ENCODE peak calls at places on chromosome X, in four cellular contexts. D, Z, E and L are unnamed samples. For H3K9me3, the result is how much of the 10 kb centered on the place peaks cover.

GRCh38 chrX:3548743-3549441 is 164.6 kb downstream of the PRKX start:
- DNase-seq in D (no peak), Z (no peak), E (peak), L (peak)

GRCh38 chrX:66200855-66201795 is 37.1 kb downstream of the HEPH start:
- DNase-seq in D (no peak), Z (no peak), E (no peak), L (no peak)

GRCh38 chrX:29880977-29881376 is 334.4 kb upstream of the MAGEB2 start:
- DNase-seq in D (no peak), Z (no peak), E (no peak), L (no peak)

GRCh38 chrX:115898382-115899001 is 272.1 kb upstream of the AGTR2 start:
- DNase-seq in D (no peak), Z (peak), E (peak), L (no peak)

GRCh38 chrX:24259544-24260240 is 54.2 kb downstream of the SUPT20HL2 start:
- DNase-seq in D (no peak), Z (no peak), E (peak), L (peak)

GRCh38 chrX:79138658-79139241 is 5.7 kb upstream of the GPR174 start:
- DNase-seq in D (no peak), Z (no peak), E (no peak), L (no peak)

GRCh38 chrX:20361890-20362262 is 95.2 kb upstream of the RPS6KA3 start:
- DNase-seq in D (no peak), Z (no peak), E (peak), L (no peak)

GRCh38 chrX:69988955-69989394 is 60.8 kb downstream of the AWAT2 start:
- DNase-seq in D (no peak), Z (no peak), E (no peak), L (no peak)

GRCh38 chrX:69396916-69397315 is 107.2 kb upstream of the NALF2 start:
- DNase-seq in D (no peak), Z (no peak), E (peak), L (peak)

GRCh38 chrX:981791-982626 is 230.4 kb downstream of the CRLF2 start:
- DNase-seq in D (peak), Z (no peak), E (no peak), L (no peak)

GRCh38 chrX:110992611-110993010 is 103.4 kb upstream of the PAK3 start:
- DNase-seq in D (no peak), Z (peak), E (peak), L (peak)

GRCh38 chrX:41050359-41050758 is 34.9 kb upstream of the USP9X start:
- DNase-seq in D (no peak), Z (no peak), E (no peak), L (no peak)

GRCh38 chrX:96611619-96612362 is 72.9 kb upstream of the DIAPH2 start:
- DNase-seq in D (no peak), Z (no peak), E (peak), L (no peak)

GRCh38 chrX:106973433-106974149 is 26.4 kb downstream of the MORC4 start:
- DNase-seq in D (no peak), Z (no peak), E (no peak), L (no peak)

GRCh38 chrX:45322820-45323219 is 122.1 kb upstream of the DIPK2B start:
- DNase-seq in D (no peak), Z (no peak), E (no peak), L (no peak)

GRCh38 chrX:84118769-84119168 is 69.2 kb downstream of the RPS6KA6 start:
- DNase-seq in D (no peak), Z (no peak), E (no peak), L (no peak)

GRCh38 chrX:8272846-8273245 is 101.8 kb upstream of the VCX2 start:
- DNase-seq in D (no peak), Z (no peak), E (no peak), L (no peak)

GRCh38 chrX:8273451-8273894 is 102.4 kb upstream of the VCX2 start:
- DNase-seq in D (no peak), Z (no peak), E (no peak), L (no peak)

GRCh38 chrX:8279323-8279722 is 108.3 kb upstream of the VCX2 start:
- DNase-seq in D (no peak), Z (no peak), E (no peak), L (no peak)

DNA sequence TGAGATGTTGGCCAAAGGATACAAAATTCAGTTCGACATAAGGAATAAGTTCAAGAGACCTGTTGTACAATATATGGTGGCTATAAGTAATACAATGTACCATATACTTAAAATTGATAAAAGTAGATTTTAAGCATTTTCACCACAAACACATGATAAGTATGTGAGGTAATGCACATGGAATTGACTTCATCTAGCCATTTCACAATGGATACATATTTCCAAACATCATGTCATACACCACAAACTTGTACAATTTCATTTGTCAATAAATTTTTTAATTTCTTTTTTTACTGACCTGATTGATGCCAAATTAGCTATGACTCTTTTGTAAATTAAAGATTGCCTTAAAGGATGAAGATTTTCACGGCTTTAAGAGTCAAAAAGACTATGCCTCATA is 103.1 kb upstream of the VCX2 start:
- DNase-seq in D (no peak), Z (no peak), E (no peak), L (no peak)
- H3K4me3 ChIP-seq in D (no peak), Z (no peak), E (no peak), L (no peak)

GRCh38 chrX:40009462-40009851 is 88.3 kb downstream of the BCOR start:
- DNase-seq in D (no peak), Z (no peak), E (peak), L (no peak)

GRCh38 chrX:40010550-40011364 is 87.0 kb downstream of the BCOR start:
- DNase-seq in D (no peak), Z (no peak), E (peak), L (no peak)

GRCh38 chrX:40007746-40008705 is 89.7 kb downstream of the BCOR start:
- DNase-seq in D (no peak), Z (no peak), E (peak), L (no peak)

GRCh38 chrX:40009890-40010289 is 87.9 kb downstream of the BCOR start:
- DNase-seq in D (no peak), Z (no peak), E (peak), L (no peak)

DNA sequence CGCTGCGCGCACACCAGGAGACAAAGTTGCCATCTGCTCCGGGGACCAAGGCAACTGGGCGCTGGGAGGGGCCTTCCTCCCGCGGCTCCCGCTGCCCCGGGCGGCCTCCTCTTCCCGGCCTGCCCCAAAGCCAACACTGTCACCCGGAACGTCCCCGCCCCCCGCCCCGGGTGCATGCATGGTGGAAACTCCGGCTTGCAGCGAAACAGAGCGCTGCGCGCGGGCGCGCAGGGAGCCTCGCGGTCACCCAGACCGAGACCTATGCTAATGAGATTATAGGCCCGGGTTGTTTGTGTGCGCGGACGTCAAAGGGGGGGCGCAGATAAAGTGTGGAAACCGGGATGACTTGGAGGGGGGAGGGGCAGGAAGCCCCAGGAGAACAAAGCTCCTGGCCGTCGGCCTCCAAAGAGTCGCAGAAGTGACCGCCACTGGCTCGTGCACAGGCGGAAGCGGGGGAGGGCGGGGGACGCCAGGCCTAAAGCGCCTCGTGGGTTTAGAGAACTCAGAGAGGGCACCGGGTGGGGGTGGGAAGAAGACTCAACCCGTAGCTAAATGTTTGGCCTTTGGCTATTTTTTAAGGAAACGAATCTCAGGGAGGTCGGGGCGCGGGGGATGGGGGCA is 88.8 kb downstream of the BCOR start:
- DNase-seq in D (no peak), Z (no peak), E (peak), L (no peak)
- H3K9me3 ChIP-seq in D (under half), Z (under half), E (under half), L (under half)

DNA sequence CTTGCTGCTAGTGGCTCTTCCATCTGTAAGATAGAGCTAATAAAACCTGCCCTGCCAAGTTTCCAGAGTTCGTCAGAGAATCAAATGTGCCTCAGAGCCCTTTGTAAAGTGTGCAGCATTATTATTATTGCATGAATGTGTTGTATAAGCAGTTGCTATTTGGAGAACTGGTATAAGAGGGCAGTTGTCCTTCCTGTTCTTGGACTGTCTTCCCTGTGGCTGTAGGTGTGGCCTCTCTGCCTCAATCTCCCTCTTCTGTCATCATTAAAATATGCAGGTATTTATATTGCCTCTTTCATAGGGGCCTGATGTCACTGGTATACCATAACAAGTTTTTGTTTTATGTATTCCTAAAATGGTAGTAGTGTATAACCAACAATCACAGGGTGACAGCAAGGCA is 3.8 kb downstream of the MTM1 start:
- DNase-seq in D (no peak), Z (no peak), E (no peak), L (no peak)
- H3K4me3 ChIP-seq in D (no peak), Z (peak), E (no peak), L (no peak)

GRCh38 chrX:150536455-150537116 is 31.8 kb upstream of the MTM1 start:
- DNase-seq in D (no peak), Z (no peak), E (no peak), L (no peak)
- H3K9me3 ChIP-seq in D (under half), Z (under half), E (under half), L (under half)

GRCh38 chrX:39927380-39927779 is 170.4 kb downstream of the BCOR start:
- DNase-seq in D (no peak), Z (no peak), E (no peak), L (no peak)

GRCh38 chrX:39931554-39932282 is 166.0 kb downstream of the BCOR start:
- DNase-seq in D (no peak), Z (no peak), E (no peak), L (no peak)

GRCh38 chrX:39935414-39936064 is 162.2 kb downstream of the BCOR start:
- DNase-seq in D (no peak), Z (no peak), E (peak), L (no peak)

GRCh38 chrX:39928704-39929439 is 168.9 kb downstream of the BCOR start:
- DNase-seq in D (no peak), Z (no peak), E (no peak), L (no peak)

GRCh38 chrX:39930777-39931553 is 166.8 kb downstream of the BCOR start:
- DNase-seq in D (no peak), Z (no peak), E (no peak), L (no peak)
- H3K4me3 ChIP-seq in D (no peak), Z (no peak), E (no peak), L (no peak)

DNA sequence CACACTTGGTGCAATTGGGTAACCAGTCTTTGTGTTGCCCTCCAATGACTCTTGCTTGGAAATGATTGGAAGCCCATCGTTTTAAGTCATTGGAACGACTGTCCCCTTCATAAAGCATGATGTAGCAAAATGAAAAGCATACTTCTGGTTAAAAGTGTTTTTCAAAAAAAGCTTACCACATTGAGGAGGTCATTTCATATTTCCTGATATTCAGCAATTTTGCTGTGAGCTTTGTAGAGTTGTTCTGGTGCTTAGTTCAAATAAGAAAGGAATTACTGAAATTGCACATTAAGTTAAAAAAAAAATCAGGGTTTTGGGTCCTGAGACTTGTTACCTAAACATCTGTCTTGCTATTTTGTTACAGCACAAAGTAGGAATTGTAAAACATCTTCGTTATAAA is 51.8 kb downstream of the TBL1X start:
- DNase-seq in D (no peak), Z (no peak), E (no peak), L (no peak)
- H3K9me3 ChIP-seq in D (under half), Z (under half), E (under half), L (under half)

DNA sequence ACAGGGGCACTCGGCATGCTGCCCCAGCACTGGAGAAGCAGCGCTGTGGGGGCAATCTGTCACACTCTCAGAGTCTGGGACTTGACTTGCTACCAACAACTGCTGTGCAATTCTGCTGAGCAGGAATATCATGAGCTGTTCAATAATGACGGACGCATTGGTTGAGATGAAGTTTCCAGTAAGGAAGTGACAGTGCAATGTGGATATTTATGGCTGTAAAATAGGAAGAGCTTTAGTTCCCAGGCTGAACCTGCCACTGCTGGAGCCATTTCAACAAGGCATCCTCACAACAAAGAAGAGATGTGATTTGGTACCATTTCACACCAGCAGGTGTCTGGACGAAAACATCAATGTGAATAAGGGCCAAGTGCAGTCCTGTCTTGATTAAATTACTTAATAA is 24.2 kb downstream of the CHST7 start:
- DNase-seq in D (no peak), Z (no peak), E (no peak), L (no peak)
- H3K4me3 ChIP-seq in D (no peak), Z (no peak), E (no peak), L (no peak)

DNA sequence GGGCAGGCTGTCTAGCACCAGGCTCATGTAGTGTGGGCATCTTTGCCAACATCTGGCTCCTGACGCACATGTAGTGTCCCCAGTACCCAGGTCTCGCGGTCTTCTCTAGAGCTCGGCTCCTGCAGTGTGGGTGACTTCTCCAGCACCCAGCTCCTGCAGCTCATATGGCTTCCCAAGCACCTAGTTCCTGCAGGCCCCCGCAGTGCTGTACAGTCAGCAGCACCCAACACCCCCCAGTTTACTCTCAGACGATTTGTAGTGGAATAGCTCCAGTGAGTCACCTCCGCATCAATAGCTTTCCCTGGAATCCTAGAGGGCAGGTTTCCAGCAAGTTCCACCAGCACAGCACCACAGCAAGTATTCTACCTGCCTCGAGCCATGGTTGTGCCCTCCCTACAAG is 30.9 kb downstream of the ZNF41 start:
- DNase-seq in D (no peak), Z (no peak), E (no peak), L (no peak)
- H3K9me3 ChIP-seq in D (under half), Z (under half), E (under half), L (under half)

GRCh38 chrX:136201601-136202000 is 49.6 kb downstream of the MAP7D3 start:
- DNase-seq in D (no peak), Z (no peak), E (no peak), L (no peak)

GRCh38 chrX:136200466-136200865 is 50.7 kb downstream of the MAP7D3 start:
- DNase-seq in D (no peak), Z (no peak), E (peak), L (no peak)

GRCh38 chrX:136198010-136198409 is 50.7 kb downstream of the FHL1 start:
- DNase-seq in D (no peak), Z (no peak), E (no peak), L (no peak)

GRCh38 chrX:136198678-136199243 is 51.4 kb downstream of the FHL1 start:
- DNase-seq in D (no peak), Z (no peak), E (no peak), L (no peak)

GRCh38 chrX:136199365-136199764 is 51.8 kb downstream of the MAP7D3 start:
- DNase-seq in D (no peak), Z (no peak), E (no peak), L (peak)
- H3K4me3 ChIP-seq in D (no peak), Z (no peak), E (no peak), L (no peak)